ENCODE peak calls at places on chromosomes 2 and 18, in four cellular contexts. Q is left lung, M is NCI-H1048, A is RWPE1. D is an unnamed sample.

GRCh38 chr18:42976869-42977268 is 138.6 kb downstream of the RIT2 start:
- DNase-seq in Q (no peak), M (no peak), A (no peak), D (no peak)

GRCh38 chr2:3492951-3493609 is 26.3 kb downstream of the ADI1 start:
- DNase-seq in Q (no peak), M (no peak), A (peak), D (no peak)

GRCh38 chr18:37778417-37779165 is 213.0 kb upstream of the CELF4 start:
- DNase-seq in Q (peak), M (peak), A (peak), D (peak)

GRCh38 chr2:124187948-124188347 is 162.9 kb downstream of the CNTNAP5 start:
- DNase-seq in Q (no peak), M (no peak), A (no peak), D (no peak)

GRCh38 chr18:60372598-60372997 is at the start of gene MC4R:
- DNase-seq in Q (peak), M (peak), A (no peak), D (peak)

GRCh38 chr2:102166189-102166845 is 20.5 kb upstream of the IL1RL2 start:
- DNase-seq in Q (no peak), M (no peak), A (peak), D (no peak)

GRCh38 chr18:6994053-6994452 is 123.5 kb downstream of the LAMA1 start:
- DNase-seq in Q (no peak), M (no peak), A (peak), D (no peak)

GRCh38 chr2:148794558-148794957 is 80.5 kb upstream of the KIF5C start:
- DNase-seq in Q (no peak), M (no peak), A (no peak), D (no peak)

GRCh38 chr2:148027822-148028221 is 6.9 kb downstream of the MBD5 start:
- DNase-seq in Q (no peak), M (no peak), A (no peak), D (no peak)

GRCh38 chr18:8987250-8987649 is 115.2 kb upstream of the NDUFV2 start:
- DNase-seq in Q (no peak), M (no peak), A (no peak), D (no peak)

GRCh38 chr2:121076885-121077549 is 208.0 kb downstream of the TFCP2L1 start:
- DNase-seq in Q (peak), M (peak), A (peak), D (peak)

GRCh38 chr2:157725856-157726255 is 97.2 kb upstream of the ACVR1C start:
- DNase-seq in Q (no peak), M (no peak), A (no peak), D (no peak)

GRCh38 chr18:48815581-48816324 is 135.0 kb downstream of the SMAD7 start:
- DNase-seq in Q (peak), M (no peak), A (no peak), D (no peak)

GRCh38 chr2:229407170-229407569 is 136.1 kb upstream of the PID1 start:
- DNase-seq in Q (peak), M (no peak), A (peak), D (peak)

GRCh38 chr2:45567974-45568789 is 42.9 kb downstream of the SRBD1 start:
- DNase-seq in Q (no peak), M (no peak), A (no peak), D (no peak)

GRCh38 chr2:118909191-118909590 is 32.8 kb upstream of the MARCO start:
- DNase-seq in Q (no peak), M (no peak), A (no peak), D (no peak)

GRCh38 chr2:67037655-67038054 is 359.5 kb upstream of the ETAA1 start:
- DNase-seq in Q (no peak), M (no peak), A (no peak), D (no peak)

D was measured in A549.